ENCODE peak calls at places on chromosome 11, in five cellular contexts. One of them, this sample, is unnamed. For H3K9me3 and H3K36me3, the result is how much of the 10 kb centered on the place peaks cover.

GRCh38 chr11:22256876-22257275 is 64.0 kb downstream of the ANO5 start:
- ATAC-seq in upper lobe of left lung: no peak
- ATAC-seq in K562: no peak
- ATAC-seq in HepG2: no peak
- ATAC-seq in GM12878: no peak
- ATAC-seq in this sample: no peak

GRCh38 chr11:87428266-87428665 is 390.5 kb downstream of the TMEM135 start:
- ATAC-seq in HepG2: no peak
- ATAC-seq in upper lobe of left lung: no peak
- ATAC-seq in K562: no peak
- ATAC-seq in GM12878: no peak
- ATAC-seq in this sample: no peak

GRCh38 chr11:64763804-64764611 is 4.2 kb upstream of the PYGM start:
- ATAC-seq in K562: peak
- ATAC-seq in HepG2: no peak
- ATAC-seq in upper lobe of left lung: no peak
- ATAC-seq in GM12878: peak
- ATAC-seq in this sample: no peak

GRCh38 chr11:76293189-76293631 is 86.9 kb upstream of the WNT11 start:
- ATAC-seq in HepG2: no peak
- ATAC-seq in upper lobe of left lung: no peak
- ATAC-seq in K562: no peak
- ATAC-seq in GM12878: peak
- ATAC-seq in this sample: no peak

GRCh38 chr11:128686045-128686741 is 7.7 kb upstream of the FLI1 start:
- ATAC-seq in upper lobe of left lung: peak
- ATAC-seq in GM12878: peak
- ATAC-seq in HepG2: peak
- ATAC-seq in K562: no peak
- ATAC-seq in this sample: no peak

GRCh38 chr11:67640758-67641113 is 1.2 kb upstream of the TBX10 start:
- ATAC-seq in HepG2: no peak
- ATAC-seq in K562: no peak
- ATAC-seq in GM12878: no peak
- ATAC-seq in upper lobe of left lung: no peak
- ATAC-seq in this sample: no peak

GRCh38 chr11:45079075-45079444 is 67.4 kb upstream of the PRDM11 start:
- ATAC-seq in upper lobe of left lung: no peak
- ATAC-seq in HepG2: no peak
- ATAC-seq in K562: no peak
- ATAC-seq in GM12878: no peak
- ATAC-seq in this sample: peak

GRCh38 chr11:65591939-65592814 is 3.4 kb downstream of the KCNK7 start:
- ATAC-seq in GM12878: no peak
- ATAC-seq in HepG2: no peak
- ATAC-seq in K562: no peak
- ATAC-seq in upper lobe of left lung: no peak
- ATAC-seq in this sample: no peak

GRCh38 chr11:121235057-121235456 is 57.5 kb upstream of the SC5D start:
- ATAC-seq in HepG2: no peak
- ATAC-seq in upper lobe of left lung: no peak
- ATAC-seq in GM12878: no peak
- ATAC-seq in K562: no peak
- ATAC-seq in this sample: no peak

DNA sequence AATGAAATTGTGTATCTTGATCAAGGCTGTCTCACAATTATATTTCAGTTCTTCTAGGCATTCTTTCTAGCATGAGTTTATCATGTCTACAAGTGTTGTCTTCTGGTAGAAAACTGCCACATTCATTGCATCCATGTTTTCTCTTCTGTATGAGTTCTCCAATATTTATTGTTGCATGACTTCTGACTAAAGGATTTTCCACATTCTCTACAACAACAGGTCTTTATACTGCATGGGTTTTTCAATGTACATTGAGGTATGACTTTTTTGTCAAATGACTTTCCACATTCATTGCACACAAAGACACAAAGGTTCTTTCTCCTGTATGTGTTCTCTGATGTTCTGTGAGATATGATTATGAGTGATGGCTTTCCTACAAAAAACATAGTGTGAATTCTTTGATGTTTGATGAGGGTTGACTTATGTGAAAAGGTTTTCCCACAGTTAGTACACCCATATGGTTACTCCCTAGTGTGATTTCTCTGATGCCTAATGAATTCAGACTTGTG is 890.6 kb upstream of the CNTN5 start:
- ATAC-seq in upper lobe of left lung: no peak
- ATAC-seq in HepG2: no peak
- ATAC-seq in K562: no peak
- ATAC-seq in GM12878: no peak
- ATAC-seq in this sample: no peak
- H3K9me3 ChIP-seq in upper lobe of left lung: under half
- H3K9me3 ChIP-seq in HepG2: under half
- H3K9me3 ChIP-seq in K562: under half
- H3K9me3 ChIP-seq in GM12878: under half
- H3K9me3 ChIP-seq in this sample: under half

GRCh38 chr11:199004-199581 is 6.2 kb downstream of the SCGB1C1 start:
- ATAC-seq in upper lobe of left lung: peak
- ATAC-seq in GM12878: no peak
- ATAC-seq in HepG2: peak
- ATAC-seq in K562: no peak
- ATAC-seq in this sample: no peak
- H3K36me3 ChIP-seq in upper lobe of left lung: under half
- H3K36me3 ChIP-seq in GM12878: under half
- H3K36me3 ChIP-seq in HepG2: under half
- H3K36me3 ChIP-seq in K562: under half
- H3K36me3 ChIP-seq in this sample: under half

GRCh38 chr11:69481393-69481844 is at the start of gene LINC01488:
- ATAC-seq in HepG2: no peak
- ATAC-seq in GM12878: no peak
- ATAC-seq in K562: no peak
- ATAC-seq in upper lobe of left lung: no peak
- ATAC-seq in this sample: no peak

GRCh38 chr11:69477111-69477510 is 4.4 kb upstream of the LINC01488 start:
- ATAC-seq in upper lobe of left lung: no peak
- ATAC-seq in GM12878: no peak
- ATAC-seq in K562: no peak
- ATAC-seq in HepG2: no peak
- ATAC-seq in this sample: no peak

GRCh38 chr11:69480547-69481392 is 693 bp upstream of the LINC01488 start:
- ATAC-seq in upper lobe of left lung: no peak
- ATAC-seq in GM12878: no peak
- ATAC-seq in K562: no peak
- ATAC-seq in HepG2: peak
- ATAC-seq in this sample: no peak

GRCh38 chr11:69482322-69482721 is 859 bp downstream of the LINC01488 start:
- ATAC-seq in GM12878: no peak
- ATAC-seq in HepG2: no peak
- ATAC-seq in K562: no peak
- ATAC-seq in upper lobe of left lung: no peak
- ATAC-seq in this sample: no peak

GRCh38 chr11:69479591-69480271 is 1.7 kb upstream of the LINC01488 start:
- ATAC-seq in HepG2: peak
- ATAC-seq in upper lobe of left lung: no peak
- ATAC-seq in K562: no peak
- ATAC-seq in GM12878: no peak
- ATAC-seq in this sample: no peak
- TF ChIP-seq EP300 in HepG2: no peak
- TF ChIP-seq EP300 in upper lobe of left lung: no peak
- TF ChIP-seq EP300 in K562: no peak
- TF ChIP-seq EP300 in GM12878: no peak
- TF ChIP-seq EP300 in this sample: no peak

GRCh38 chr11:85721191-85721590 is 35.2 kb upstream of the CCDC89 start:
- ATAC-seq in K562: no peak
- ATAC-seq in HepG2: no peak
- ATAC-seq in upper lobe of left lung: no peak
- ATAC-seq in GM12878: no peak
- ATAC-seq in this sample: no peak

GRCh38 chr11:85725510-85726258 is 39.7 kb upstream of the CCDC89 start:
- ATAC-seq in GM12878: no peak
- ATAC-seq in K562: peak
- ATAC-seq in HepG2: no peak
- ATAC-seq in upper lobe of left lung: no peak
- ATAC-seq in this sample: no peak

GRCh38 chr11:85723088-85723487 is 37.1 kb upstream of the CCDC89 start:
- ATAC-seq in K562: no peak
- ATAC-seq in HepG2: no peak
- ATAC-seq in GM12878: no peak
- ATAC-seq in upper lobe of left lung: no peak
- ATAC-seq in this sample: no peak

GRCh38 chr11:85718991-85719807 is 33.2 kb upstream of the CCDC89 start:
- ATAC-seq in GM12878: peak
- ATAC-seq in K562: peak
- ATAC-seq in upper lobe of left lung: peak
- ATAC-seq in HepG2: no peak
- ATAC-seq in this sample: peak

DNA sequence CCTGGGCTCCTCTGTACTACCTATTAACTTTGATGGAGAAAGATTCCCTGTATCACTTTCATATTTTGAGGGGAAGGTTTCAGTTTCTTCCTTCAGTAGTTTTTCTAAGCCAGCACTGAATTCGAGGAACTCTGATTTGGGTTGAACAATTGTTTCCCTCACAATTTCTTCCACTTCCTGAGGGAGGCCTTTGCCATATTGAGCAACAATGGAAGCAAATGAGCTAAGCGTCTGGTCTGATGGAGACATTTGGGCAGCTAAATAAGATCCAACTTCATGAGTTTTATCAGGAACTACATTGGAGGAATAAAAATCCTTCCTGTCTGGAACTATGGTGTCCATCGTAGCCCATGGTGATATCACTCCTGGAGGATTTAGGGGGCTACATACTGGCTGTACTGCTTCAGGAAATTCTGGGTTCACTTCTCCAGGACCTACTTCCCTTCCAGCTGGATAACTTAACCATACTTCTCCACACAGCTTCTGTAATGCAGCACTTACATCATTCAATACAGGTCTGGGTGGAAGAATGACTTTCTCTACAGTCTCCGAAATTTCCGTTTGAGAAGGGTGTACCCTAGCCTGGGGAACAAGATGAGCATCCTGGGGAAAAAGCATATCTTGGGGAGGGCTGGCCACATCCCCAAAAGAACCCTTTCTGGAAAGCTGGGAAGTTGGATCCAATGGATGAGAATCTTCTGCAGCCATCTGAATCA is 38.9 kb upstream of the CCDC89 start:
- ATAC-seq in K562: no peak
- ATAC-seq in HepG2: no peak
- ATAC-seq in GM12878: no peak
- ATAC-seq in upper lobe of left lung: no peak
- ATAC-seq in this sample: no peak
- H3K9me3 ChIP-seq in K562: under half
- H3K9me3 ChIP-seq in HepG2: under half
- H3K9me3 ChIP-seq in GM12878: under half
- H3K9me3 ChIP-seq in upper lobe of left lung: under half
- H3K9me3 ChIP-seq in this sample: under half

GRCh38 chr11:2944530-2944929 is 15.3 kb upstream of the PHLDA2 start:
- ATAC-seq in GM12878: no peak
- ATAC-seq in upper lobe of left lung: no peak
- ATAC-seq in HepG2: no peak
- ATAC-seq in K562: no peak
- ATAC-seq in this sample: no peak
- H3K36me3 ChIP-seq in GM12878: under half
- H3K36me3 ChIP-seq in upper lobe of left lung: under half
- H3K36me3 ChIP-seq in HepG2: half or more
- H3K36me3 ChIP-seq in K562: half or more
- H3K36me3 ChIP-seq in this sample: under half

DNA sequence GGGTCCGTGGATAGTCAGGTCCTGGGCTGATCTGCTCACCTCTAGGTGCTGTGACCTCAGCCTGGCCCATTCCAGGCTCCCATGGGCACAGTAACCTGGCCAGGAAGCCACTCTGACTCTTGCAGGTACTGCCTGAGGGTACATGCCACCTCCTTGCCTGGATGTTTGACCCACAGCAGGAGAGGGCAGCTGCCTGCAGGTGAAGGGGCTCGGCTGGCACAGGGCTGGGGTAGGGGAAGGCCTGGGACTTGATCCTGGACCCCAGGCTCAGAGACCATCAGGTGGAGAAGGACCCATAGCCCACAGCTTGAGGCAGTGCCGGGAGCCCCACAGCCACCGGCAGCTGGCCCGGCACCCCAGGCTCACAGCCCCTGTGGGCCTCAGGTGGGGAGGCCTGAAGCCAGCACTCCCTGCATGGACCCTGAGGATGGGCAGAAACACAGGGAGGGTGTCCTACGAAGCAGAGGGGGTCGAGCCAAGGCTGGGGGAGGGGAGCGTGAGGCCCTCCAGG is 2.7 kb downstream of the LRRC56 start:
- ATAC-seq in upper lobe of left lung: no peak
- ATAC-seq in K562: no peak
- ATAC-seq in GM12878: no peak
- ATAC-seq in HepG2: no peak
- ATAC-seq in this sample: no peak
- TF ChIP-seq EP300 in upper lobe of left lung: no peak
- TF ChIP-seq EP300 in K562: no peak
- TF ChIP-seq EP300 in GM12878: no peak
- TF ChIP-seq EP300 in HepG2: no peak
- TF ChIP-seq EP300 in this sample: no peak